ENCODE peak calls at places on chromosomes 13 and 19, in nine cellular contexts. X is GM13976; B is erythroblast; W is T-helper 9 cell; I is choroid plexus epithelial cell; T is activated T-helper 1 cell treated with anti-CD3 and anti-CD28 coated beads, Interleukin-2, amount 50 U/mL, for 16 hours; O is GM23338; F is C1 segment of cervical spinal cord; S is psoas muscle. D is an unnamed sample.

GRCh38 chr13:33279898-33280549 is 5.5 kb downstream of the STARD13 start:
- DNase-seq in X (no peak), B (no peak), W (no peak), I (peak), T (no peak), O (no peak), F (no peak), S (no peak), D (no peak)

GRCh38 chr13:83568019-83568418 is 314.3 kb downstream of the SLITRK1 start:
- DNase-seq in X (no peak), B (no peak), W (no peak), I (no peak), T (no peak), O (no peak), F (no peak), S (no peak), D (no peak)

GRCh38 chr13:73341748-73342147 is 282.9 kb downstream of the KLF5 start:
- DNase-seq in X (no peak), B (no peak), W (no peak), I (peak), T (no peak), O (peak), F (no peak), S (no peak), D (no peak)

GRCh38 chr13:101941095-101941777 is 460.6 kb downstream of the FGF14 start:
- DNase-seq in X (no peak), B (no peak), W (no peak), I (peak), T (no peak), O (peak), F (no peak), S (no peak), D (no peak)

GRCh38 chr13:99281811-99282263 is 23.7 kb upstream of the GPR18 start:
- DNase-seq in X (no peak), B (peak), W (peak), I (peak), T (no peak), O (no peak), F (no peak), S (peak), D (no peak)

GRCh38 chr13:39952244-39953233 is 297.1 kb downstream of the COG6 start:
- DNase-seq in X (no peak), B (no peak), W (no peak), I (peak), T (no peak), O (peak), F (no peak), S (no peak), D (no peak)

GRCh38 chr19:8017808-8018207 is 12.4 kb upstream of the ELAVL1 start:
- DNase-seq in X (peak), B (peak), W (peak), I (no peak), T (no peak), O (peak), F (no peak), S (no peak), D (no peak)

GRCh38 chr19:14544977-14545715 is 15.8 kb downstream of the TECR start:
- DNase-seq in X (peak), B (no peak), W (no peak), I (peak), T (no peak), O (no peak), F (peak), S (peak), D (peak)

GRCh38 chr19:5718032-5718578 is 1.8 kb downstream of the LONP1 start:
- DNase-seq in X (no peak), B (peak), W (no peak), I (peak), T (peak), O (no peak), F (no peak), S (no peak), D (no peak)

GRCh38 chr19:18229915-18230314 is 3.7 kb upstream of the PDE4C start:
- DNase-seq in X (no peak), B (no peak), W (no peak), I (no peak), T (no peak), O (no peak), F (no peak), S (no peak), D (no peak)

GRCh38 chr13:28796938-28797257 is 23.2 kb upstream of the MTUS2 start:
- DNase-seq in X (no peak), B (no peak), W (no peak), I (no peak), T (no peak), O (no peak), F (no peak), S (no peak), D (no peak)